ENCODE peak calls at places on chromosomes 7 and 10, in ten cellular contexts. D is G401, V is OCI-LY7, K is left kidney, J is NCI-H1092 treated with DMSO at 0.1 percent for 48 hours, Y is upper lobe of right lung, Z is Kasumi-1, Q is ELR, S is non-pigmented ciliary epithelial cell, A is WTC11. M is an unnamed sample.

GRCh38 chr7:28879105-28879504 is 79.0 kb downstream of the TRIL start:
- DNase-seq in D (no peak), V (peak), K (no peak), J (no peak), Y (no peak), Z (no peak), Q (no peak), S (no peak), A (no peak), M (peak)

GRCh38 chr7:112665709-112666108 is 124.5 kb downstream of the TMEM168 start:
- DNase-seq in D (peak), V (no peak), K (peak), J (no peak), Y (no peak), Z (no peak), Q (peak), S (no peak), A (peak), M (no peak)

GRCh38 chr10:35598379-35598778 is 6.8 kb upstream of the GJD4 start:
- DNase-seq in D (no peak), V (no peak), K (no peak), J (no peak), Y (no peak), Z (no peak), Q (peak), S (no peak), A (peak), M (no peak)

GRCh38 chr10:111874586-111874985 is 309.0 kb downstream of the GPAM start:
- DNase-seq in D (no peak), V (no peak), K (no peak), J (no peak), Y (no peak), Z (no peak), Q (no peak), S (peak), A (no peak), M (no peak)

GRCh38 chr10:86285136-86285790 is 81.3 kb downstream of the GRID1 start:
- DNase-seq in D (peak), V (no peak), K (peak), J (no peak), Y (peak), Z (no peak), Q (no peak), S (no peak), A (no peak), M (peak)

GRCh38 chr10:24390746-24391145 is 181.8 kb downstream of the KIAA1217 start:
- DNase-seq in D (no peak), V (no peak), K (no peak), J (no peak), Y (no peak), Z (no peak), Q (no peak), S (no peak), A (no peak), M (no peak)

GRCh38 chr7:2724453-2725177 is 36.6 kb downstream of the AMZ1 start:
- DNase-seq in D (no peak), V (no peak), K (no peak), J (no peak), Y (peak), Z (no peak), Q (no peak), S (no peak), A (peak), M (no peak)

GRCh38 chr10:112832361-112832878 is 117.6 kb upstream of the TCF7L2 start:
- DNase-seq in D (no peak), V (no peak), K (no peak), J (no peak), Y (no peak), Z (no peak), Q (peak), S (no peak), A (peak), M (no peak)

GRCh38 chr7:134297489-134297888 is 19.2 kb downstream of the SLC35B4 start:
- DNase-seq in D (no peak), V (no peak), K (no peak), J (no peak), Y (no peak), Z (no peak), Q (no peak), S (no peak), A (no peak), M (no peak)

GRCh38 chr10:130567436-130567835 is 431.2 kb downstream of the GLRX3 start:
- DNase-seq in D (no peak), V (no peak), K (no peak), J (no peak), Y (peak), Z (no peak), Q (no peak), S (no peak), A (no peak), M (no peak)

GRCh38 chr10:99435986-99436633 is 5.7 kb upstream of the GOT1 start:
- DNase-seq in D (peak), V (peak), K (peak), J (peak), Y (no peak), Z (peak), Q (peak), S (peak), A (no peak), M (peak)

GRCh38 chr7:36456548-36456947 is 66.9 kb downstream of the ANLN start:
- DNase-seq in D (no peak), V (no peak), K (no peak), J (no peak), Y (no peak), Z (no peak), Q (no peak), S (no peak), A (no peak), M (no peak)

GRCh38 chr10:123897146-123897545 is 5.5 kb upstream of the CPXM2 start:
- DNase-seq in D (no peak), V (peak), K (no peak), J (no peak), Y (no peak), Z (no peak), Q (no peak), S (no peak), A (no peak), M (no peak)

GRCh38 chr10:90935581-90936292 is 14.8 kb upstream of the ANKRD1 start:
- DNase-seq in D (no peak), V (no peak), K (no peak), J (no peak), Y (no peak), Z (no peak), Q (no peak), S (no peak), A (no peak), M (no peak)

GRCh38 chr7:1512781-1513656 is 8.8 kb upstream of the INTS1 start:
- DNase-seq in D (no peak), V (peak), K (peak), J (no peak), Y (peak), Z (peak), Q (peak), S (no peak), A (no peak), M (no peak)

GRCh38 chr7:39609084-39609461 is 14.3 kb upstream of the RALA start:
- DNase-seq in D (no peak), V (no peak), K (peak), J (no peak), Y (no peak), Z (no peak), Q (peak), S (no peak), A (no peak), M (no peak)

GRCh38 chr10:92238586-92239098 is 52.2 kb downstream of the CPEB3 start:
- DNase-seq in D (peak), V (no peak), K (peak), J (no peak), Y (peak), Z (no peak), Q (peak), S (peak), A (no peak), M (no peak)

GRCh38 chr10:48251525-48252353 is 22.8 kb downstream of the FRMPD2 start:
- DNase-seq in D (no peak), V (no peak), K (peak), J (peak), Y (no peak), Z (no peak), Q (no peak), S (no peak), A (no peak), M (peak)

GRCh38 chr10:120217736-120218135 is 239.3 kb upstream of the PLPP4 start:
- DNase-seq in D (no peak), V (no peak), K (no peak), J (no peak), Y (no peak), Z (no peak), Q (no peak), S (no peak), A (no peak), M (no peak)

GRCh38 chr10:23316406-23316805 is 28.2 kb downstream of the C10orf67 start:
- DNase-seq in D (no peak), V (no peak), K (no peak), J (no peak), Y (no peak), Z (no peak), Q (no peak), S (no peak), A (no peak), M (no peak)

GRCh38 chr7:76396039-76396732 is 13.3 kb downstream of the SSC4D start:
- DNase-seq in D (peak), V (no peak), K (peak), J (no peak), Y (no peak), Z (no peak), Q (no peak), S (no peak), A (peak), M (no peak)

GRCh38 chr10:110609592-110609991 is 34.5 kb upstream of the RBM20 start:
- DNase-seq in D (peak), V (peak), K (peak), J (peak), Y (no peak), Z (peak), Q (peak), S (no peak), A (no peak), M (no peak)

GRCh38 chr7:114949227-114949626 is 27.3 kb downstream of the MDFIC start:
- DNase-seq in D (no peak), V (no peak), K (no peak), J (no peak), Y (no peak), Z (peak), Q (no peak), S (no peak), A (no peak), M (no peak)

GRCh38 chr10:57786850-57787750 is 480.6 kb downstream of the IPMK start:
- DNase-seq in D (no peak), V (no peak), K (no peak), J (no peak), Y (no peak), Z (no peak), Q (no peak), S (no peak), A (peak), M (no peak)

GRCh38 chr7:129919492-129919891 is 33.3 kb downstream of the UBE2H start:
- DNase-seq in D (no peak), V (no peak), K (no peak), J (no peak), Y (no peak), Z (no peak), Q (no peak), S (no peak), A (no peak), M (no peak)